ENCODE peak calls at places on chromosomes 13 and 19, in six cellular contexts. C, P, U, Y, N and J are unnamed samples.
A peak's percentile ranks its signal among the peaks of the same experiment; 100 is the strongest.

GRCh38 chr19:6233051-6233826 is 46.5 kb downstream of the MLLT1 start:
- DNase-seq in C (peak; percentile 74), P (peak; percentile 87), U (peak; percentile 85), Y (no peak), N (no peak), J (peak; percentile 74)

GRCh38 chr19:35045667-35046300 is 4.3 kb downstream of the HPN start:
- DNase-seq in C (no peak), P (no peak), U (no peak), Y (peak; percentile 51), N (peak; percentile 24), J (no peak)

GRCh38 chr13:27578121-27579030 is 42.0 kb downstream of the LNX2 start:
- DNase-seq in C (no peak), P (no peak), U (no peak), Y (no peak), N (peak; percentile 78), J (peak; percentile 9)

GRCh38 chr19:30255783-30256509 is 116.2 kb upstream of the ZNF536 start:
- DNase-seq in C (no peak), P (no peak), U (no peak), Y (peak; percentile 72), N (no peak), J (no peak)

GRCh38 chr13:29118471-29118870 is 298.3 kb downstream of the MTUS2 start:
- DNase-seq in C (no peak), P (no peak), U (no peak), Y (no peak), N (no peak), J (no peak)

GRCh38 chr13:34300559-34300958 is 482.6 kb downstream of the RFC3 start:
- DNase-seq in C (no peak), P (no peak), U (no peak), Y (no peak), N (no peak), J (peak; percentile 41)

GRCh38 chr13:51801631-51802099 is 2.3 kb downstream of the DHRS12 start:
- DNase-seq in C (peak; percentile 82), P (peak; percentile 80), U (peak; percentile 78), Y (peak; percentile 56), N (peak; percentile 30), J (no peak)

GRCh38 chr19:3655402-3656072 is 28.9 kb upstream of the CACTIN start:
- DNase-seq in C (no peak), P (no peak), U (no peak), Y (peak; percentile 59), N (peak; percentile 76), J (peak; percentile 91)

GRCh38 chr13:71460179-71460578 is 406.8 kb downstream of the DACH1 start:
- DNase-seq in C (no peak), P (no peak), U (no peak), Y (no peak), N (no peak), J (peak; percentile 51)

GRCh38 chr13:98447881-98448641 is 128.8 kb downstream of the STK24 start:
- DNase-seq in C (no peak), P (peak; percentile 51), U (no peak), Y (peak; percentile 79), N (peak; percentile 13), J (peak; percentile 12)

GRCh38 chr19:43636121-43636683 is 3.4 kb downstream of the CADM4 start:
- DNase-seq in C (no peak), P (no peak), U (peak; percentile 55), Y (no peak), N (no peak), J (peak; percentile 27)

GRCh38 chr19:52094526-52094925 is 1.0 kb downstream of the ZNF841 start:
- DNase-seq in C (no peak), P (no peak), U (no peak), Y (no peak), N (no peak), J (no peak)

GRCh38 chr19:51030631-51031030 is 4.2 kb downstream of the KLK12 start:
- DNase-seq in C (no peak), P (no peak), U (no peak), Y (peak; percentile 12), N (no peak), J (no peak)

GRCh38 chr19:36527873-36528193 is 238 bp downstream of the ZNF260 start:
- DNase-seq in C (no peak), P (no peak), U (no peak), Y (no peak), N (no peak), J (no peak)
- H3K4me3 ChIP-seq in C (peak overlapping the region; percentile 48), P (peak overlapping the region; percentile 49), U (peak overlapping the region; percentile 78), Y (peak overlapping the region; percentile 74), N (peak overlapping the region; percentile 77), J (peak overlapping the region; percentile 86)

GRCh38 chr13:40596484-40596883 is 70.0 kb downstream of the FOXO1 start:
- DNase-seq in C (no peak), P (no peak), U (no peak), Y (no peak), N (no peak), J (no peak)
- TF ChIP-seq CTCF in C (no peak), P (no peak), U (no peak), Y (no peak), N (no peak), J (no peak)

GRCh38 chr19:55172741-55173140 is 6.3 kb upstream of the DNAAF3 start:
- DNase-seq in C (no peak), P (no peak), U (no peak), Y (no peak), N (peak; percentile 73), J (peak; percentile 53)

GRCh38 chr19:55174425-55175116 is 5.5 kb downstream of the SYT5 start:
- DNase-seq in C (no peak), P (no peak), U (no peak), Y (no peak), N (no peak), J (no peak)

GRCh38 chr19:55171440-55171839 is 5.0 kb upstream of the DNAAF3 start:
- DNase-seq in C (no peak), P (no peak), U (no peak), Y (no peak), N (no peak), J (no peak)

GRCh38 chr19:55173717-55174409 is 6.2 kb downstream of the SYT5 start:
- DNase-seq in C (no peak), P (peak; percentile 66), U (no peak), Y (peak; percentile 74), N (peak; percentile 85), J (no peak)

GRCh38 chr19:55173186-55173716 is 6.8 kb upstream of the DNAAF3 start:
- DNase-seq in C (no peak), P (no peak), U (no peak), Y (no peak), N (no peak), J (no peak)
- H3K4me3 ChIP-seq in C (no peak overlapping the region), P (peak overlapping the region; percentile 15), U (peak overlapping the region; percentile 5), Y (no peak overlapping the region), N (peak overlapping the region; percentile 73), J (peak overlapping the region; percentile 68)

GRCh38 chr19:49988007-49988406 is 27.0 kb upstream of the SIGLEC11 start:
- DNase-seq in C (no peak), P (no peak), U (no peak), Y (no peak), N (no peak), J (no peak)

GRCh38 chr19:49985926-49986325 is 25.0 kb upstream of the SIGLEC11 start:
- DNase-seq in C (no peak), P (no peak), U (no peak), Y (no peak), N (peak; percentile 26), J (no peak)

GRCh38 chr19:49986354-49986753 is 25.4 kb upstream of the SIGLEC11 start:
- DNase-seq in C (no peak), P (no peak), U (no peak), Y (no peak), N (no peak), J (no peak)

GRCh38 chr19:49988433-49988832 is 27.5 kb upstream of the SIGLEC11 start:
- DNase-seq in C (no peak), P (no peak), U (no peak), Y (no peak), N (peak; percentile 87), J (peak; percentile 70)

GRCh38 chr19:49987159-49987698 is 26.3 kb upstream of the SIGLEC11 start:
- DNase-seq in C (peak; percentile 86), P (peak; percentile 90), U (peak; percentile 68), Y (no peak), N (peak; percentile 95), J (peak; percentile 91)
- TF ChIP-seq CTCF in C (no peak), P (no peak), U (peak; percentile 42), Y (no peak), N (no peak), J (no peak)

GRCh38 chr13:79492918-79493594 is 12.1 kb downstream of the NDFIP2 start:
- DNase-seq in C (no peak), P (no peak), U (no peak), Y (no peak), N (no peak), J (no peak)

GRCh38 chr13:79491715-79492114 is 10.8 kb downstream of the NDFIP2 start:
- DNase-seq in C (no peak), P (no peak), U (no peak), Y (no peak), N (peak; percentile 62), J (peak; percentile 85)

GRCh38 chr13:79492313-79492798 is 11.4 kb downstream of the NDFIP2 start:
- DNase-seq in C (no peak), P (no peak), U (no peak), Y (no peak), N (no peak), J (peak; percentile 36)

GRCh38 chr13:79490326-79490725 is 9.4 kb downstream of the NDFIP2 start:
- DNase-seq in C (no peak), P (no peak), U (no peak), Y (no peak), N (no peak), J (no peak)

DNA sequence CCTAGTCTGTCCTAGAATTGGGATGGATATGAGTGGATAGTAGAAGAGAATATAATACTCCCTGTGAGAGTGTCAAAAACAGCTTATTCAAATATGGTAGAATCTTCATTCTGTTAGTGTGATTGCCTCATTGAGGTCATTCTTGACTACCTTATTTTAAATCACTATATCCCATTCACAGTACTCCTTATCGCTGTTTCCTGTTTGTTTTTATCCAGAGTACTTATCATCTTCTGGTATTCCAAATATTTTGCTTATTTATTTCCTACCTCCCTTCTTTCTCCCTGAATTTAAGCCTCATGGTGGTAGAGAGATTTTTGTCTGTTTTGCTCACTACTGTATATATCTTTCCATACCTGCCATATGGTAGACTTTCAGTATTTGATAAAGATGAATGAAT is 9.9 kb downstream of the NDFIP2 start:
- DNase-seq in C (no peak), P (no peak), U (no peak), Y (no peak), N (no peak), J (no peak)
- H3K4me3 ChIP-seq in C (no peak overlapping the region), P (no peak overlapping the region), U (no peak overlapping the region), Y (no peak overlapping the region), N (no peak overlapping the region), J (no peak overlapping the region)

GRCh38 chr19:42246143-42246868 is 3.9 kb upstream of the GSK3A start:
- DNase-seq in C (peak; percentile 78), P (peak; percentile 82), U (peak; percentile 79), Y (peak; percentile 74), N (peak; percentile 63), J (peak; percentile 71)
- TF ChIP-seq CTCF in C (peak; percentile 19), P (peak; percentile 67), U (peak; percentile 47), Y (peak; percentile 73), N (peak; percentile 60), J (peak; percentile 55)

GRCh38 chr19:20359933-20360720 is 193.1 kb downstream of the ZNF486 start:
- DNase-seq in C (peak; percentile 72), P (no peak), U (no peak), Y (peak; percentile 57), N (peak; percentile 4), J (no peak)

GRCh38 chr19:20357921-20358320 is 190.9 kb downstream of the ZNF486 start:
- DNase-seq in C (no peak), P (no peak), U (no peak), Y (no peak), N (no peak), J (no peak)
- H3K4me3 ChIP-seq in C (no peak overlapping the region), P (no peak overlapping the region), U (no peak overlapping the region), Y (no peak overlapping the region), N (no peak overlapping the region), J (no peak overlapping the region)